ENCODE peak calls at places on chromosomes 16 and 17, in ten cellular contexts. G, J, L, P, Y, Q, S, X, A and F are unnamed samples. For H3K4me1, the result is how much of the 10 kb centered on the place peaks cover.

GRCh38 chr17:8916470-8916869 is 49.0 kb upstream of the PIK3R6 start:
- DNase-seq in G (no peak), J (no peak), L (no peak), P (no peak), Y (peak), Q (no peak), S (no peak), X (no peak), A (no peak), F (no peak)

GRCh38 chr17:39775075-39775474 is 37.3 kb downstream of the GRB7 start:
- DNase-seq in G (no peak), J (no peak), L (no peak), P (no peak), Y (no peak), Q (no peak), S (no peak), X (no peak), A (no peak), F (no peak)

GRCh38 chr16:27745348-27745747 is 195.4 kb downstream of the KATNIP start:
- DNase-seq in G (no peak), J (no peak), L (no peak), P (no peak), Y (peak), Q (no peak), S (no peak), X (no peak), A (no peak), F (no peak)

GRCh38 chr16:82300374-82300936 is 130.4 kb upstream of the MPHOSPH6 start:
- DNase-seq in G (no peak), J (no peak), L (no peak), P (no peak), Y (no peak), Q (no peak), S (no peak), X (no peak), A (no peak), F (no peak)

GRCh38 chr16:51302042-51302441 is 151.0 kb upstream of the SALL1 start:
- DNase-seq in G (no peak), J (no peak), L (no peak), P (no peak), Y (no peak), Q (no peak), S (no peak), X (no peak), A (no peak), F (no peak)

GRCh38 chr17:1474402-1475189 is 17.9 kb downstream of the MYO1C start:
- DNase-seq in G (no peak), J (no peak), L (no peak), P (no peak), Y (peak), Q (no peak), S (no peak), X (no peak), A (no peak), F (no peak)

GRCh38 chr16:27737513-27737912 is 187.6 kb downstream of the KATNIP start:
- DNase-seq in G (no peak), J (no peak), L (no peak), P (no peak), Y (no peak), Q (no peak), S (peak), X (no peak), A (no peak), F (no peak)

GRCh38 chr17:17108681-17109049 is 66.4 kb downstream of the MPRIP start:
- DNase-seq in G (no peak), J (no peak), L (no peak), P (peak), Y (peak), Q (no peak), S (peak), X (no peak), A (peak), F (peak)

GRCh38 chr16:58384437-58385055 is 7.7 kb upstream of the GINS3 start:
- DNase-seq in G (no peak), J (peak), L (no peak), P (no peak), Y (no peak), Q (no peak), S (no peak), X (no peak), A (no peak), F (no peak)

GRCh38 chr16:22674832-22675191 is 139.2 kb upstream of the HS3ST2 start:
- DNase-seq in G (peak), J (no peak), L (no peak), P (no peak), Y (no peak), Q (no peak), S (no peak), X (no peak), A (no peak), F (no peak)

GRCh38 chr17:76872221-76872873 is 4.1 kb downstream of the MGAT5B start:
- DNase-seq in G (no peak), J (peak), L (no peak), P (no peak), Y (no peak), Q (no peak), S (no peak), X (no peak), A (peak), F (no peak)

GRCh38 chr17:67506966-67507365 is 129.9 kb downstream of the PITPNC1 start:
- DNase-seq in G (no peak), J (peak), L (no peak), P (no peak), Y (no peak), Q (no peak), S (no peak), X (no peak), A (no peak), F (no peak)

GRCh38 chr17:69728816-69729215 is 314.3 kb downstream of the MAP2K6 start:
- DNase-seq in G (no peak), J (no peak), L (no peak), P (no peak), Y (no peak), Q (no peak), S (no peak), X (no peak), A (no peak), F (no peak)

GRCh38 chr17:28760987-28761562 is 17.3 kb downstream of the TRAF4 start:
- DNase-seq in G (no peak), J (peak), L (peak), P (peak), Y (peak), Q (no peak), S (no peak), X (no peak), A (no peak), F (peak)

GRCh38 chr16:21650517-21650916 is 1.9 kb downstream of the IGSF6 start:
- DNase-seq in G (no peak), J (no peak), L (no peak), P (no peak), Y (no peak), Q (no peak), S (no peak), X (no peak), A (no peak), F (no peak)

GRCh38 chr17:42387221-42387657 is 1.0 kb downstream of the STAT3 start:
- DNase-seq in G (no peak), J (peak), L (no peak), P (peak), Y (no peak), Q (no peak), S (no peak), X (no peak), A (peak), F (peak)

GRCh38 chr16:31073823-31074072 is 292 bp downstream of the ZNF668 start:
- DNase-seq in G (no peak), J (no peak), L (no peak), P (no peak), Y (no peak), Q (no peak), S (no peak), X (no peak), A (no peak), F (no peak)

GRCh38 chr17:43094129-43094834 is 30.9 kb downstream of the BRCA1 start:
- DNase-seq in G (no peak), J (no peak), L (no peak), P (no peak), Y (no peak), Q (no peak), S (no peak), X (peak), A (no peak), F (no peak)

GRCh38 chr16:64278196-64278595 is 843.7 kb downstream of the CDH11 start:
- DNase-seq in G (no peak), J (no peak), L (no peak), P (no peak), Y (no peak), Q (no peak), S (no peak), X (no peak), A (no peak), F (no peak)

GRCh38 chr16:1169285-1170075 is 16.6 kb downstream of the CACNA1H start:
- DNase-seq in G (no peak), J (no peak), L (no peak), P (no peak), Y (no peak), Q (no peak), S (no peak), X (no peak), A (no peak), F (no peak)
- H3K27ac ChIP-seq in G (no peak), J (no peak), L (no peak), P (no peak), Y (no peak), Q (no peak), S (peak), X (peak), A (no peak), F (no peak)

GRCh38 chr16:52467753-52468152 is 79.2 kb downstream of the TOX3 start:
- DNase-seq in G (no peak), J (no peak), L (no peak), P (no peak), Y (no peak), Q (no peak), S (no peak), X (no peak), A (no peak), F (no peak)

GRCh38 chr16:52466998-52467397 is 79.9 kb downstream of the TOX3 start:
- DNase-seq in G (no peak), J (no peak), L (no peak), P (no peak), Y (no peak), Q (no peak), S (no peak), X (no peak), A (no peak), F (no peak)

GRCh38 chr16:52469775-52470174 is 77.2 kb downstream of the TOX3 start:
- DNase-seq in G (no peak), J (no peak), L (no peak), P (no peak), Y (no peak), Q (no peak), S (no peak), X (no peak), A (no peak), F (no peak)

GRCh38 chr16:52470601-52471000 is 76.3 kb downstream of the TOX3 start:
- DNase-seq in G (no peak), J (no peak), L (no peak), P (no peak), Y (no peak), Q (no peak), S (no peak), X (no peak), A (no peak), F (no peak)

GRCh38 chr16:52469091-52469490 is 77.9 kb downstream of the TOX3 start:
- DNase-seq in G (no peak), J (no peak), L (no peak), P (no peak), Y (no peak), Q (no peak), S (no peak), X (no peak), A (no peak), F (no peak)
- H3K4me1 ChIP-seq in G (under half), J (under half), L (under half), P (under half), Y (under half), Q (under half), S (under half), X (under half), A (under half), F (under half)

DNA sequence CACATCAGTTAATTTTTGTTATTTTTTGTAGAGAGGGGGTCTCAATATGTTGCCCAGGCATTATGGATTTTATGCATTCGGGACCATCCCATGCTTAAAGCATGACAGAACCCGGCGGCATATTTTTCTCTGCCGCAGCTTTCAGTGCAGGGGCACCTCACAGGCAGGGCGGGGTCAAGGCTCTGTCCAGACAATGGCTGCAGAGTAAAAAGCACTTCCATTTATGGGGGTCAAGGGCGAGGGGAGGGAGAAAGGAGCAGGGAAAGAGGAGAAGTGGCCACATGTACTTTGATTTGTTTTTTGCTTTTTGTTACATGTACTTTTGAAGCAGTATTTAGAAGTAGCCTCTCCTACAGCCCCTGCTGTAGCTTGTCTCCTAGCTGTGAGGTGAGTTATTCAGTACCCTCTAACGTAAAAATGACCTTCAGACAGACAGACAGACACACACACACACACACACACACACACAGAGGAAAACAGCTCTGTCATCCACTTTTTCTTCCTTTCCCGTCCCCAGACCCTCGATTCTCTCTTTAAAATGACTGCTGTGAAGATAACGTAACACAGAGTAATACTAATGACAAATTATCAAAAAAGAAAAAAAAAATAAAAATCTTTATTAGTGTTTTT is 875 bp upstream of the SCPEP1 start:
- DNase-seq in G (peak), J (no peak), L (no peak), P (no peak), Y (no peak), Q (no peak), S (no peak), X (no peak), A (no peak), F (no peak)
- H3K4me3 ChIP-seq in G (peak), J (peak), L (peak), P (no peak), Y (peak), Q (peak), S (no peak), X (peak), A (peak), F (no peak)

GRCh38 chr16:75415169-75415908 is 18.0 kb downstream of the CFDP1 start:
- DNase-seq in G (no peak), J (peak), L (no peak), P (no peak), Y (no peak), Q (no peak), S (no peak), X (no peak), A (no peak), F (no peak)
- H3K27ac ChIP-seq in G (no peak), J (no peak), L (no peak), P (no peak), Y (no peak), Q (no peak), S (no peak), X (no peak), A (no peak), F (no peak)

GRCh38 chr17:48238933-48239602 is 131.5 kb downstream of the SNX11 start:
- DNase-seq in G (no peak), J (no peak), L (no peak), P (no peak), Y (no peak), Q (no peak), S (no peak), X (no peak), A (no peak), F (no peak)

GRCh38 chr17:48240562-48241130 is 133.1 kb downstream of the SNX11 start:
- DNase-seq in G (no peak), J (peak), L (no peak), P (no peak), Y (no peak), Q (no peak), S (no peak), X (no peak), A (no peak), F (no peak)

GRCh38 chr17:48241131-48241591 is 133.6 kb downstream of the SNX11 start:
- DNase-seq in G (peak), J (peak), L (peak), P (peak), Y (no peak), Q (no peak), S (no peak), X (no peak), A (no peak), F (peak)

GRCh38 chr17:48239603-48239995 is 132.0 kb downstream of the SNX11 start:
- DNase-seq in G (no peak), J (no peak), L (no peak), P (no peak), Y (no peak), Q (no peak), S (no peak), X (no peak), A (no peak), F (no peak)

GRCh38 chr17:48240122-48240521 is 132.6 kb downstream of the SNX11 start:
- DNase-seq in G (no peak), J (no peak), L (no peak), P (no peak), Y (no peak), Q (no peak), S (no peak), X (no peak), A (no peak), F (no peak)
- H3K4me1 ChIP-seq in G (under half), J (half or more), L (under half), P (under half), Y (under half), Q (under half), S (half or more), X (under half), A (under half), F (under half)

GRCh38 chr17:37148171-37148570 is 199.4 kb downstream of the AATF start:
- DNase-seq in G (no peak), J (no peak), L (no peak), P (no peak), Y (no peak), Q (no peak), S (no peak), X (no peak), A (no peak), F (no peak)

GRCh38 chr17:37147301-37147812 is 198.6 kb downstream of the AATF start:
- DNase-seq in G (no peak), J (peak), L (no peak), P (no peak), Y (no peak), Q (no peak), S (no peak), X (no peak), A (no peak), F (peak)

GRCh38 chr17:37142294-37142944 is 193.7 kb downstream of the AATF start:
- DNase-seq in G (no peak), J (no peak), L (no peak), P (no peak), Y (no peak), Q (no peak), S (no peak), X (no peak), A (no peak), F (no peak)

GRCh38 chr17:37146578-37147119 is 197.9 kb downstream of the AATF start:
- DNase-seq in G (no peak), J (no peak), L (no peak), P (no peak), Y (no peak), Q (no peak), S (no peak), X (no peak), A (peak), F (no peak)
- H3K4me3 ChIP-seq in G (no peak), J (no peak), L (no peak), P (no peak), Y (no peak), Q (no peak), S (no peak), X (no peak), A (no peak), F (no peak)